ENCODE peak calls at places on chromosomes 5 and 9, in seven cellular contexts. P, N, M, O, W, U and K are unnamed samples.

GRCh38 chr5:124774002-124774318 is 27.5 kb upstream of the ZNF608 start:
- DNase-seq in P (no peak), N (no peak), M (no peak), O (no peak), W (no peak), U (no peak), K (no peak)

GRCh38 chr5:39025456-39025855 is 48.7 kb downstream of the RICTOR start:
- DNase-seq in P (no peak), N (no peak), M (no peak), O (no peak), W (no peak), U (no peak), K (no peak)

GRCh38 chr5:157431544-157432200 is 28.3 kb upstream of the NIPAL4 start:
- DNase-seq in P (no peak), N (peak; percentile 14), M (peak; percentile 54), O (no peak), W (no peak), U (peak; percentile 80), K (peak; percentile 67)

GRCh38 chr9:122403381-122404002 is 32.7 kb downstream of the PTGS1 start:
- DNase-seq in P (no peak), N (no peak), M (no peak), O (no peak), W (no peak), U (no peak), K (no peak)

GRCh38 chr9:37117956-37118355 is 2.4 kb upstream of the ZCCHC7 start:
- DNase-seq in P (no peak), N (no peak), M (no peak), O (no peak), W (no peak), U (no peak), K (no peak)

GRCh38 chr5:78907255-78907886 is 77.7 kb downstream of the ARSB start:
- DNase-seq in P (no peak), N (no peak), M (no peak), O (no peak), W (no peak), U (peak; percentile 14), K (peak; percentile 65)

GRCh38 chr5:172453206-172453985 is 929 bp downstream of the SH3PXD2B start:
- DNase-seq in P (no peak), N (peak; percentile 90), M (peak; percentile 68), O (peak; percentile 59), W (peak; percentile 88), U (peak; percentile 52), K (peak; percentile 92)

GRCh38 chr9:136644343-136644592 is 18.4 kb upstream of the EGFL7 start:
- DNase-seq in P (peak; percentile 96), N (no peak), M (no peak), O (no peak), W (no peak), U (no peak), K (no peak)

GRCh38 chr9:76161546-76161945 is 232.7 kb downstream of the RFK start:
- DNase-seq in P (no peak), N (peak; percentile 49), M (no peak), O (no peak), W (no peak), U (no peak), K (peak; percentile 68)

GRCh38 chr5:171336486-171337206 is 27.6 kb downstream of the TLX3 start:
- DNase-seq in P (peak; percentile 67), N (peak; percentile 59), M (peak; percentile 55), O (no peak), W (no peak), U (peak; percentile 42), K (peak; percentile 59)

GRCh38 chr9:121299125-121299466 is 31.1 kb downstream of the GSN start:
- DNase-seq in P (peak; percentile 74), N (peak; percentile 69), M (no peak), O (no peak), W (peak; percentile 87), U (no peak), K (peak; percentile 51)

GRCh38 chr9:69471433-69471832 is 146.4 kb downstream of the ENTREP1 start:
- DNase-seq in P (no peak), N (no peak), M (peak; percentile 38), O (no peak), W (no peak), U (peak; percentile 66), K (no peak)

GRCh38 chr9:109198736-109199384 is 31.8 kb upstream of the FRRS1L start:
- DNase-seq in P (no peak), N (peak; percentile 20), M (no peak), O (no peak), W (peak; percentile 34), U (no peak), K (peak; percentile 25)

GRCh38 chr5:67880358-67880810 is 335.2 kb upstream of the PIK3R1 start:
- DNase-seq in P (no peak), N (no peak), M (no peak), O (no peak), W (no peak), U (no peak), K (no peak)

GRCh38 chr5:103393131-103393754 is 134.7 kb downstream of the MACIR start:
- DNase-seq in P (no peak), N (peak; percentile 73), M (no peak), O (peak; percentile 24), W (no peak), U (no peak), K (peak; percentile 85)